ENCODE peak calls at places on chromosomes 2 and 18, in six cellular contexts. One of them, this sample, is unnamed. For H3K9me3, the result is how much of the 10 kb centered on the place peaks cover.

GRCh38 chr18:9066817-9067306 is 35.6 kb upstream of the NDUFV2 start:
- DNase-seq in psoas muscle: no peak
- DNase-seq in naive thymus-derived CD4-positive, alpha-beta T cell: no peak
- DNase-seq in cardiac muscle cell: no peak
- DNase-seq in A549: no peak
- DNase-seq in GM23248: no peak
- DNase-seq in this sample: no peak

GRCh38 chr2:46306988-46307655 is 9.9 kb downstream of the EPAS1 start:
- DNase-seq in psoas muscle: no peak
- DNase-seq in A549: no peak
- DNase-seq in GM23248: no peak
- DNase-seq in cardiac muscle cell: peak
- DNase-seq in naive thymus-derived CD4-positive, alpha-beta T cell: no peak
- DNase-seq in this sample: no peak

GRCh38 chr2:108621087-108621559 is 86.9 kb downstream of the LIMS1 start:
- DNase-seq in psoas muscle: no peak
- DNase-seq in naive thymus-derived CD4-positive, alpha-beta T cell: peak
- DNase-seq in cardiac muscle cell: peak
- DNase-seq in GM23248: peak
- DNase-seq in A549: no peak
- DNase-seq in this sample: peak

GRCh38 chr2:28257182-28257581 is 135.5 kb upstream of the FOSL2 start:
- DNase-seq in cardiac muscle cell: no peak
- DNase-seq in A549: no peak
- DNase-seq in GM23248: no peak
- DNase-seq in naive thymus-derived CD4-positive, alpha-beta T cell: no peak
- DNase-seq in psoas muscle: no peak
- DNase-seq in this sample: no peak

GRCh38 chr2:38215993-38216392 is 140.0 kb upstream of the CYP1B1 start:
- DNase-seq in naive thymus-derived CD4-positive, alpha-beta T cell: no peak
- DNase-seq in GM23248: peak
- DNase-seq in cardiac muscle cell: no peak
- DNase-seq in psoas muscle: no peak
- DNase-seq in A549: no peak
- DNase-seq in this sample: no peak

GRCh38 chr2:33457588-33458247 is 18.7 kb upstream of the RASGRP3 start:
- DNase-seq in psoas muscle: peak
- DNase-seq in cardiac muscle cell: peak
- DNase-seq in A549: no peak
- DNase-seq in naive thymus-derived CD4-positive, alpha-beta T cell: no peak
- DNase-seq in GM23248: no peak
- DNase-seq in this sample: no peak

GRCh38 chr2:19944205-19944845 is 42.5 kb upstream of the TTC32 start:
- DNase-seq in A549: no peak
- DNase-seq in GM23248: no peak
- DNase-seq in psoas muscle: no peak
- DNase-seq in naive thymus-derived CD4-positive, alpha-beta T cell: no peak
- DNase-seq in cardiac muscle cell: no peak
- DNase-seq in this sample: no peak

GRCh38 chr2:220159738-220160137 is 532.3 kb downstream of the SLC4A3 start:
- DNase-seq in GM23248: no peak
- DNase-seq in cardiac muscle cell: no peak
- DNase-seq in psoas muscle: no peak
- DNase-seq in naive thymus-derived CD4-positive, alpha-beta T cell: no peak
- DNase-seq in A549: no peak
- DNase-seq in this sample: no peak

GRCh38 chr2:65061910-65062339 is 5.7 kb downstream of the CEP68 start:
- DNase-seq in GM23248: no peak
- DNase-seq in A549: no peak
- DNase-seq in naive thymus-derived CD4-positive, alpha-beta T cell: no peak
- DNase-seq in cardiac muscle cell: no peak
- DNase-seq in psoas muscle: no peak
- DNase-seq in this sample: no peak

GRCh38 chr2:117523267-117523666 is 291.2 kb upstream of the DDX18 start:
- DNase-seq in GM23248: no peak
- DNase-seq in psoas muscle: peak
- DNase-seq in A549: no peak
- DNase-seq in cardiac muscle cell: peak
- DNase-seq in naive thymus-derived CD4-positive, alpha-beta T cell: no peak
- DNase-seq in this sample: no peak

GRCh38 chr2:205375453-205375852 is 306.8 kb upstream of the NRP2 start:
- DNase-seq in A549: no peak
- DNase-seq in GM23248: no peak
- DNase-seq in naive thymus-derived CD4-positive, alpha-beta T cell: no peak
- DNase-seq in psoas muscle: no peak
- DNase-seq in cardiac muscle cell: no peak
- DNase-seq in this sample: no peak

GRCh38 chr2:44706584-44707553 is 234.6 kb upstream of the SIX3 start:
- DNase-seq in A549: no peak
- DNase-seq in psoas muscle: no peak
- DNase-seq in naive thymus-derived CD4-positive, alpha-beta T cell: no peak
- DNase-seq in GM23248: no peak
- DNase-seq in cardiac muscle cell: no peak
- DNase-seq in this sample: no peak

GRCh38 chr2:44705851-44706555 is 235.5 kb upstream of the SIX3 start:
- DNase-seq in naive thymus-derived CD4-positive, alpha-beta T cell: no peak
- DNase-seq in A549: no peak
- DNase-seq in cardiac muscle cell: no peak
- DNase-seq in psoas muscle: no peak
- DNase-seq in GM23248: no peak
- DNase-seq in this sample: no peak

GRCh38 chr2:44708646-44709000 is 232.9 kb upstream of the SIX3 start:
- DNase-seq in cardiac muscle cell: no peak
- DNase-seq in psoas muscle: no peak
- DNase-seq in GM23248: no peak
- DNase-seq in naive thymus-derived CD4-positive, alpha-beta T cell: no peak
- DNase-seq in A549: no peak
- DNase-seq in this sample: no peak

GRCh38 chr2:44705356-44705755 is 236.1 kb upstream of the SIX3 start:
- DNase-seq in GM23248: no peak
- DNase-seq in A549: no peak
- DNase-seq in psoas muscle: no peak
- DNase-seq in cardiac muscle cell: no peak
- DNase-seq in naive thymus-derived CD4-positive, alpha-beta T cell: no peak
- DNase-seq in this sample: peak

GRCh38 chr2:44707945-44708645 is 233.4 kb upstream of the SIX3 start:
- DNase-seq in GM23248: no peak
- DNase-seq in naive thymus-derived CD4-positive, alpha-beta T cell: no peak
- DNase-seq in cardiac muscle cell: peak
- DNase-seq in psoas muscle: no peak
- DNase-seq in A549: no peak
- DNase-seq in this sample: no peak
- H3K27ac ChIP-seq in GM23248: no peak
- H3K27ac ChIP-seq in naive thymus-derived CD4-positive, alpha-beta T cell: no peak
- H3K27ac ChIP-seq in cardiac muscle cell: no peak
- H3K27ac ChIP-seq in psoas muscle: no peak
- H3K27ac ChIP-seq in A549: no peak
- H3K27ac ChIP-seq in this sample: no peak

GRCh38 chr2:125479143-125479636 is 1176.8 kb upstream of the GYPC start:
- DNase-seq in psoas muscle: no peak
- DNase-seq in cardiac muscle cell: no peak
- DNase-seq in A549: no peak
- DNase-seq in naive thymus-derived CD4-positive, alpha-beta T cell: no peak
- DNase-seq in GM23248: no peak
- DNase-seq in this sample: no peak
- H3K9me3 ChIP-seq in psoas muscle: under half
- H3K9me3 ChIP-seq in cardiac muscle cell: under half
- H3K9me3 ChIP-seq in A549: under half
- H3K9me3 ChIP-seq in naive thymus-derived CD4-positive, alpha-beta T cell: under half
- H3K9me3 ChIP-seq in GM23248: under half
- H3K9me3 ChIP-seq in this sample: under half

GRCh38 chr2:54261537-54261936 is 5.5 kb upstream of the TSPYL6 start:
- DNase-seq in A549: no peak
- DNase-seq in naive thymus-derived CD4-positive, alpha-beta T cell: no peak
- DNase-seq in GM23248: no peak
- DNase-seq in psoas muscle: no peak
- DNase-seq in cardiac muscle cell: no peak
- DNase-seq in this sample: no peak
- H3K4me3 ChIP-seq in A549: no peak
- H3K4me3 ChIP-seq in naive thymus-derived CD4-positive, alpha-beta T cell: no peak
- H3K4me3 ChIP-seq in GM23248: no peak
- H3K4me3 ChIP-seq in psoas muscle: no peak
- H3K4me3 ChIP-seq in cardiac muscle cell: no peak
- H3K4me3 ChIP-seq in this sample: no peak

DNA sequence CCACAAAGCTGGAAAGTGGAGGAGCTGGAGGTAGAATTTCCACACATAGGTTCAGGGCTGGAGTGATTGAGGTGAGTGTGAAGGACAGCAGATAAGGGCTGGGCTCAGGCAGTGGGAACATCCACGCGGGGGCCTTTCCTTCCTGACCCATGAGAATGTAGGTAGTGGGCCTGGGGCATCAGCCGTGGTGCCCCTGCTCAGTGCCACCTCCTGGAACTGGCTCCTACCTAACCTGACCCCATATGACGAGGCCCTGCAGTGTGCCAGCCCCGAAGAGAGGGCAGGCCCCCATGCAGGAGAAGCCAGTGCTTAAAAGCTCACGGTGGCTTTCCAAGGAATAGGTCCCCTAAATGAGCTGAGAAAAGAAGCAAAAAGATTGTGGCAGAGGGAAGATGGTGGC is 66.2 kb downstream of the HS6ST1 start:
- DNase-seq in GM23248: no peak
- DNase-seq in psoas muscle: peak
- DNase-seq in cardiac muscle cell: no peak
- DNase-seq in A549: no peak
- DNase-seq in naive thymus-derived CD4-positive, alpha-beta T cell: no peak
- DNase-seq in this sample: no peak
- H3K27ac ChIP-seq in GM23248: no peak
- H3K27ac ChIP-seq in psoas muscle: no peak
- H3K27ac ChIP-seq in cardiac muscle cell: no peak
- H3K27ac ChIP-seq in A549: no peak
- H3K27ac ChIP-seq in naive thymus-derived CD4-positive, alpha-beta T cell: no peak
- H3K27ac ChIP-seq in this sample: no peak

GRCh38 chr18:78645216-78645615 is 334.4 kb upstream of the SALL3 start:
- DNase-seq in A549: no peak
- DNase-seq in psoas muscle: no peak
- DNase-seq in GM23248: no peak
- DNase-seq in cardiac muscle cell: no peak
- DNase-seq in naive thymus-derived CD4-positive, alpha-beta T cell: no peak
- DNase-seq in this sample: no peak
- H3K9me3 ChIP-seq in A549: under half
- H3K9me3 ChIP-seq in psoas muscle: under half
- H3K9me3 ChIP-seq in GM23248: under half
- H3K9me3 ChIP-seq in cardiac muscle cell: under half
- H3K9me3 ChIP-seq in naive thymus-derived CD4-positive, alpha-beta T cell: under half
- H3K9me3 ChIP-seq in this sample: under half